ENCODE peak calls at places on chromosomes 16 and 17, in four cellular contexts. D is right lobe of liver, Q is body of pancreas, E is endothelial cell of umbilical vein. H is an unnamed sample.

GRCh38 chr17:76948301-76948700 is 80.1 kb downstream of the MGAT5B start:
- DNase-seq in D (no peak), Q (no peak), E (no peak), H (no peak)

GRCh38 chr17:48297825-48298224 is 132.2 kb downstream of the SKAP1 start:
- DNase-seq in D (no peak), Q (no peak), E (no peak), H (no peak)

GRCh38 chr16:70396209-70396904 is 42.5 kb downstream of the ST3GAL2 start:
- DNase-seq in D (no peak), Q (no peak), E (no peak), H (peak)

GRCh38 chr16:88296437-88297177 is 86.2 kb upstream of the ZNF469 start:
- DNase-seq in D (no peak), Q (no peak), E (no peak), H (no peak)

GRCh38 chr17:48003686-48004120 is 32.8 kb downstream of the CDK5RAP3 start:
- DNase-seq in D (no peak), Q (no peak), E (no peak), H (no peak)

GRCh38 chr16:88681084-88681680 is 5.1 kb downstream of the SNAI3 start:
- DNase-seq in D (no peak), Q (peak), E (no peak), H (no peak)

GRCh38 chr17:47742319-47743181 is 9.5 kb downstream of the TBX21 start:
- DNase-seq in D (no peak), Q (no peak), E (no peak), H (no peak)

GRCh38 chr17:35947156-35947585 is 3.7 kb upstream of the LYZL6 start:
- DNase-seq in D (no peak), Q (peak), E (peak), H (no peak)

GRCh38 chr16:83390759-83391158 is 417.0 kb upstream of the HSBP1 start:
- DNase-seq in D (no peak), Q (no peak), E (no peak), H (no peak)

GRCh38 chr16:82005491-82005830 is 5.8 kb downstream of the SDR42E1 start:
- DNase-seq in D (no peak), Q (no peak), E (no peak), H (no peak)

GRCh38 chr17:41992576-41992975 is 24.7 kb downstream of the DNAJC7 start:
- DNase-seq in D (no peak), Q (no peak), E (no peak), H (no peak)

GRCh38 chr16:72554935-72555334 is 383.0 kb upstream of the PMFBP1 start:
- DNase-seq in D (no peak), Q (no peak), E (no peak), H (no peak)

GRCh38 chr17:50055426-50056216 is at the start of gene ITGA3:
- DNase-seq in D (no peak), Q (peak), E (peak), H (no peak)

GRCh38 chr17:64341181-64341580 is 49.5 kb downstream of the PECAM1 start:
- DNase-seq in D (no peak), Q (no peak), E (no peak), H (no peak)

GRCh38 chr16:54930034-54930938 is at the start of gene IRX5:
- DNase-seq in D (peak), Q (peak), E (peak), H (peak)

GRCh38 chr17:22569459-22570143 is 877.3 kb downstream of the KCNJ18 start:
- DNase-seq in D (no peak), Q (no peak), E (no peak), H (no peak)

GRCh38 chr17:59410049-59410437 is 78.6 kb downstream of the YPEL2 start:
- DNase-seq in D (no peak), Q (no peak), E (no peak), H (no peak)

GRCh38 chr17:45976755-45977505 is 22.1 kb upstream of the STH start:
- DNase-seq in D (no peak), Q (no peak), E (no peak), H (no peak)

GRCh38 chr16:1194665-1195392 is 30.2 kb downstream of the TPSG1 start:
- DNase-seq in D (no peak), Q (peak), E (no peak), H (no peak)

GRCh38 chr16:84594725-84595038 is 23.2 kb downstream of the COTL1 start:
- DNase-seq in D (no peak), Q (no peak), E (no peak), H (no peak)
- H3K4me3 ChIP-seq in D (no peak), Q (no peak), E (no peak), H (no peak)

GRCh38 chr17:1716912-1717695 is 6.9 kb upstream of the TLCD2 start:
- DNase-seq in D (peak), Q (peak), E (peak), H (peak)

GRCh38 chr17:1714980-1715802 is 5.0 kb upstream of the TLCD2 start:
- DNase-seq in D (peak), Q (peak), E (peak), H (no peak)

GRCh38 chr17:1714488-1714979 is 4.4 kb upstream of the TLCD2 start:
- DNase-seq in D (peak), Q (peak), E (peak), H (peak)

GRCh38 chr17:1715803-1716075 is 5.6 kb upstream of the TLCD2 start:
- DNase-seq in D (no peak), Q (no peak), E (no peak), H (no peak)

GRCh38 chr17:1716076-1716911 is 6.1 kb upstream of the TLCD2 start:
- DNase-seq in D (peak), Q (peak), E (peak), H (peak)
- TF ChIP-seq CTCF in D (peak), Q (no peak), E (no peak), H (peak)

GRCh38 chr17:7977805-7978204 is 24.6 kb upstream of the GUCY2D start:
- DNase-seq in D (no peak), Q (no peak), E (no peak), H (no peak)
- H3K4me3 ChIP-seq in D (no peak), Q (no peak), E (no peak), H (no peak)

DNA sequence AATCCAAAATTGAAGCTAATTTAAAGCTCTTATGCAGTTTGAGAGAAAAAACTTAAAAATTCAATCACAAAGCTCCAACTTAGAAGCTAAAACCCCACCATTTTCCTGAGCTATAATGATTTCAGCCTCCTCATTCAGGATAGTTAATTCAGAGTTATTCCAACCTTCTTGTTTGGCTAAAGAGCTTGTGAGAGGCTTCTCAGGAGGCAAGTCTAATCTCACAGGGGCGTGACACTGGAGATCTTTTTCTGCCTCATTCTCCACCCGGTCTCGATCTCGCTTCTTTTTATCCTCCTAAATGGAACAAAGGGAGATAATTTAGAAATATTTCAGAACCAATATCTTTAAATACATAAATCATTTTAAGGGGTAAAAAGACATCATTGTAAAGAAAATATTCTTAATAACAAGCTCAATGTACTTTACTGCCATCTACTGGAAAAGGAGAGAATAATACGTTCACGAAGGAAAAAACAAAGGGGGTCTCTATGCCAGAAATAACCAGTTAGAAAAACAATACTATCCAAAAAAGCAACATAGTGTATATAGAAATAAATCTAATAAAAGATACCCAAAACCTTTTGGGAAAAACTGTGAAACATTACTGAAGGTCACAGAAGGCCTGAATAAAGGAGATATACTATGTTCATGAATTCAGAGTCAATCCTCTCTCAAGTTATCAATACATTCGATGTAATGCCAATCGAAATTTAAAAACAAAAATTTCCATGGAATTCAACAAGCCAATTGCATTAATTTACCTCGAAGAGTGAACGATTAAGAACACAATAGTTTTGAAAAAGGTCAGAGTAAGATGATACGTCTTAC is 13.9 kb downstream of the BRD7 start:
- DNase-seq in D (no peak), Q (no peak), E (peak), H (no peak)
- TF ChIP-seq CTCF in D (peak), Q (peak), E (peak), H (peak)

DNA sequence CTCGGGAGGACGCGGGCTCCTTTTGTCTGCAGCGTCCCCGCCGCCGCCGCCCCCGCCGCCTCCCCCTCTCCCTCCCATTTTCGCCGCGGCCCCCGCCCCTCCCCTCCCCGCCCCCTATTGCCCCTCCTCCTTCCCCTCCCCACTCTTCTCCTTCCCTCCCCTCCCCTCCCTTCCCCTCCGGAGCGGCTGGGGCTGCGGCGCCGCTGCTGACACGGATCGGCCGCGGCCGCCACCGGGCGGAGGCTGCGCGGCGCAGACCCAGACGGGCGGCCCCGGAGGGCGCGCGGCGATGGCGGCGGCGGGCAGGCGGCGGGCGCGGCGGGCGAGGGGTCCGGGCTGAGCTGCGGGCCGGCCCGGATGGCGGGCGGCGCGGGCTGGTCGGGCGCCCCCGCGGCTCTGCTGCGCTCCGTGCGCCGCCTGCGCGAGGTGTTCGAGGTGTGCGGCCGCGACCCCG is at the start of gene RAB11FIP4:
- DNase-seq in D (peak), Q (peak), E (no peak), H (no peak)
- H3K4me3 ChIP-seq in D (peak), Q (no peak), E (no peak), H (peak)

DNA sequence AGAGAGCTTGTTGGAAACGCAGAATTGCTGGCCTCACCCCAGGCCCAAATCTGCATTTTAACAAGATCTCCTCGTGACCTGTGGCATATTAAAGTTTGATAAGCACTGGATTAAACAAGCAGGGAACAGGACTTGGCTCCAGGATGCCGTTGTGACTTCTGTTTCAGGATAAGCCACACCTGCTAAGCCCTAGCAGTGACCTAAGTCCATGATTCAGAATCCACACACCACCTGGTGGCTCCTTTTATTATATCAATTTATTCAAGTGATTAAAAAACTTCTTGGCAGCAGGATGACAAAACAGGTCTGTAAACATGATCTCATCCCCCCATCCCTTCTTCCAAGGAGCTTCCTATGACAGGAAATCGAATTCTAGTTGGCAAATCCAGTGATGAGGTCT is 9.1 kb downstream of the NAGPA start:
- DNase-seq in D (no peak), Q (peak), E (peak), H (no peak)
- TF ChIP-seq CTCF in D (peak), Q (peak), E (peak), H (no peak)

DNA sequence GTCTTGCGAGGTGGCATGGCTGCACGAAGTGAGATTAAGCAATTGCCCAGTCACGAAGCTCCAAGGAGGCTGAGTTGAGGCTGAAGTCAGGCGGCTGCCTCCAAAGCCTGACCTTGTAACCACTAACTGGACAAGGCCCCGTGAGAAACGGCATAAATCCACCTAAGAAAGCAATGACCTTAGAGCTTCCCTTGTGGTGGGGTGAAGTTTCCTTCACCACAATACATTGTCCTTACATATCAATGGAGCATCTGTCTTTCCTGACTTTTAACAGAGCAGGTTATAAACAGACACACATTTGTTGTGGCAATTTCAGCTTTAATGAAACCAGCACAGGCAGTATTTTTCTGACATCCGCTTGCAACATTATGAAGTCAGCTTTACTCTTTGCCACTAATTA is 2.5 kb upstream of the MED9 start:
- DNase-seq in D (no peak), Q (no peak), E (no peak), H (no peak)
- H3K4me3 ChIP-seq in D (no peak), Q (no peak), E (no peak), H (no peak)

DNA sequence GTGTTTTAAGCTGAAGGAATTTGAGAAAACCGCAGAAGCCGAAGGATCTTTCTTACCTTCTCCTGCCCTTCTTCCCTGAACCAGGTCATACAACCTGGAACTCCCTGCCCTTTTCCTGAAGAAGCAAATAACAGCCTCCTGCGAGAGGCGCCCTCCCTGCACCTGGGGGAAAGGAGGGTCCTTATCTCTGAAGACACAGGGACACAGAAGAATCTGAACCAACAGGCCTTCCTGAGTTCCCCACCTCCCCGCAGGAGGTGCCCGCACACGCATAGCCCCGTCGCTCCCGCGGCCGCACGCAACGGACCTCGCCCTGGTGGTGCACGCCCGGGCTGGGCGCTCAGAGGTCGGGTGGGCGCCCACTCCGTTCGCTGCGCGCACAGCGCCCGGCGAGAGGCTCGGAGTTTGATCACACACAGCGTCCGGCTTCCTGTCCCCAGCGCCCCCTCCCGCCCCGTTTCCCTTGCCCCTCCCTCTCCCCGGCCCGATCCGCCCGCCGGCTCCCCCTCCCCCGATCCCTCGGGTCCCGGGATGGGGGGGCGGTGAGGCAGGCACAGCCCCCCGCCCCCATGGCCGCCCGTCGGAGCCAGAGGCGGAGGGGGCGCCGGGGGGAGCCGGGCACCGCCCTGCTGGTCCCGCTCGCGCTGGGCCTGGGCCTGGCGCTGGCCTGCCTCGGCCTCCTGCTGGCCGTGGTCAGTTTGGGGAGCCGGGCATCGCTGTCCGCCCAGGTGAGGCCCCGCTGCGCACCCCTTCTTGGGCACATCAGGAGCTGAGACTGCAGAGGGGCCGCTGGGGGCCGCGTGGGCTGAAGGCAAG is at the start of gene TNFSF12:
- DNase-seq in D (peak), Q (peak), E (peak), H (no peak)
- TF ChIP-seq CTCF in D (no peak), Q (no peak), E (peak), H (no peak)

DNA sequence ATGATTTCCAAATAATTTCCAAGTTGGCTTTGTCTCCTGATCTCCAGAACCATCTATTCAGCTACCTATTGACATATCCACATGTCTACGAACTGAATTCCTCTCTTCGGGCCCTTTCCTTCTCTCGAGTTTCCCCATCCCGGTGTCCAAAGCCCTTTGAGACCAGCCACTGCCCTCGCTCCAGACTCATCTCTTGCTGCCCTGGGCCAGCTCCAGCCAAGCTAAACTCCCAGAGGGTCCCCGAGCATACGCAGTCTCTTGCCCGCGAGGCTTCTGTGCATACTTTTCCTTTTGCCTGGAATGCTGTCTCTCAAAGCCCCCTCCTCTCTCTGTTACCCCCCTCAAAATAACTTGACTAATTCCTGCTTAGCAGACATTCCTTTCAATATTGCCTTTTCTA is 27.2 kb upstream of the TBX2 start:
- DNase-seq in D (no peak), Q (no peak), E (no peak), H (no peak)
- H3K4me3 ChIP-seq in D (no peak), Q (no peak), E (no peak), H (no peak)

DNA sequence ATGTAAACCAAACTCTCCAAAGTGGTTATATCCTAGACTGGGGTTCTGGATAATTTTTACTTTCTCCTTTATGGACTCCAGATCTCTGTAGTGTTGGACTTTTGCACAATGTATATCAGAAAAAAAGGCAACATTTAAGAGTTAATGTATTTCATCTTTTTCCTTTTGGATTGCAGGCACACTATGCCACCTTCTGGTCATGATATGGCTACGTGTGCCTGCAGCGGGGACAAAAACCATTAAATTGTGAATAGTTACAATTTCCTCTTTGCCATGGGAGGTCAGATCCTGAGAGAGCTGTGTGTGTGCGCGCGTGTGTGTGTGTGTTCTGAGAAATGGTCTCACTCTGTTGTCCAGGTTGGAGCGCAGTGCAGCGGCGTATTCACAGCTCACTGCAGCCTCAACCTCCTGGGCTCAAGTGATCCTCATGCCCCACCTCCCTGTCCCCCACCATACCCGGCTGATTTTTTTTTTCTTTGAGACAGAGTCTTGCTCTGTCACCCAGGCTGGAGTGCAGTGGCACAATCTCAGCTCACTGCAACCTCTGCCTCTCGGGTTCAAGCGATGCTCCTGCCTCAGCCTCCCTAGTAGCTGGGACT is 4.3 kb upstream of the SGF29 start:
- DNase-seq in D (no peak), Q (peak), E (peak), H (no peak)
- TF ChIP-seq CTCF in D (peak), Q (peak), E (peak), H (peak)

H was measured in HFF-Myc.